ENCODE peak calls at places on chromosomes 1 and 21, in seven cellular contexts. One of them, this sample, is unnamed.

GRCh38 chr21:41767606-41768370 is 936 bp upstream of the RIPK4 start:
- DNase-seq in neural crest cell: no peak
- DNase-seq in A673: peak; percentile 81
- DNase-seq in breast epithelium: no peak
- DNase-seq in GM12864: no peak
- DNase-seq in MCF 10A: no peak
- DNase-seq in GM12865: no peak
- DNase-seq in this sample: no peak

GRCh38 chr1:105427543-105427942 is 1628.9 kb upstream of the PRMT6 start:
- DNase-seq in GM12864: no peak
- DNase-seq in MCF 10A: peak; percentile 25
- DNase-seq in breast epithelium: no peak
- DNase-seq in A673: no peak
- DNase-seq in GM12865: no peak
- DNase-seq in neural crest cell: no peak
- DNase-seq in this sample: no peak

GRCh38 chr21:27201197-27201596 is 234.3 kb upstream of the ADAMTS5 start:
- DNase-seq in neural crest cell: no peak
- DNase-seq in GM12864: no peak
- DNase-seq in GM12865: no peak
- DNase-seq in MCF 10A: no peak
- DNase-seq in breast epithelium: no peak
- DNase-seq in A673: no peak
- DNase-seq in this sample: no peak

GRCh38 chr1:35519432-35519831 is 37.8 kb downstream of the KIAA0319L start:
- DNase-seq in A673: no peak
- DNase-seq in MCF 10A: no peak
- DNase-seq in neural crest cell: no peak
- DNase-seq in breast epithelium: no peak
- DNase-seq in GM12865: no peak
- DNase-seq in GM12864: no peak
- DNase-seq in this sample: no peak

GRCh38 chr1:155086856-155087535 is 8.4 kb downstream of the EFNA3 start:
- DNase-seq in GM12865: no peak
- DNase-seq in breast epithelium: no peak
- DNase-seq in GM12864: no peak
- DNase-seq in MCF 10A: no peak
- DNase-seq in neural crest cell: no peak
- DNase-seq in A673: no peak
- DNase-seq in this sample: no peak

GRCh38 chr1:200892546-200892945 is 2.2 kb upstream of the INAVA start:
- DNase-seq in neural crest cell: no peak
- DNase-seq in GM12865: no peak
- DNase-seq in A673: no peak
- DNase-seq in GM12864: no peak
- DNase-seq in breast epithelium: no peak
- DNase-seq in MCF 10A: no peak
- DNase-seq in this sample: no peak

GRCh38 chr1:172638885-172639831 is 19.7 kb upstream of the FASLG start:
- DNase-seq in GM12865: peak; percentile 79
- DNase-seq in breast epithelium: peak; percentile 21
- DNase-seq in A673: no peak
- DNase-seq in GM12864: peak; percentile 45
- DNase-seq in MCF 10A: peak; percentile 79
- DNase-seq in neural crest cell: no peak
- DNase-seq in this sample: no peak

GRCh38 chr1:161738627-161739287 is 10.8 kb upstream of the DUSP12 start:
- DNase-seq in neural crest cell: no peak
- DNase-seq in A673: peak; percentile 68
- DNase-seq in GM12864: peak; percentile 85
- DNase-seq in GM12865: peak; percentile 95
- DNase-seq in MCF 10A: peak; percentile 87
- DNase-seq in breast epithelium: no peak
- DNase-seq in this sample: no peak

GRCh38 chr21:45102391-45102932 is 28.1 kb downstream of the ADARB1 start:
- DNase-seq in MCF 10A: peak; percentile 78
- DNase-seq in GM12864: no peak
- DNase-seq in A673: peak; percentile 91
- DNase-seq in neural crest cell: no peak
- DNase-seq in breast epithelium: no peak
- DNase-seq in GM12865: no peak
- DNase-seq in this sample: peak; percentile 28
- TF ChIP-seq CTCF in MCF 10A: peak; percentile 15
- TF ChIP-seq CTCF in GM12864: peak; percentile 47
- TF ChIP-seq CTCF in A673: peak; percentile 65
- TF ChIP-seq CTCF in neural crest cell: peak; percentile 27
- TF ChIP-seq CTCF in breast epithelium: peak; percentile 32
- TF ChIP-seq CTCF in GM12865: peak; percentile 14
- TF ChIP-seq CTCF in this sample: peak; percentile 37

DNA sequence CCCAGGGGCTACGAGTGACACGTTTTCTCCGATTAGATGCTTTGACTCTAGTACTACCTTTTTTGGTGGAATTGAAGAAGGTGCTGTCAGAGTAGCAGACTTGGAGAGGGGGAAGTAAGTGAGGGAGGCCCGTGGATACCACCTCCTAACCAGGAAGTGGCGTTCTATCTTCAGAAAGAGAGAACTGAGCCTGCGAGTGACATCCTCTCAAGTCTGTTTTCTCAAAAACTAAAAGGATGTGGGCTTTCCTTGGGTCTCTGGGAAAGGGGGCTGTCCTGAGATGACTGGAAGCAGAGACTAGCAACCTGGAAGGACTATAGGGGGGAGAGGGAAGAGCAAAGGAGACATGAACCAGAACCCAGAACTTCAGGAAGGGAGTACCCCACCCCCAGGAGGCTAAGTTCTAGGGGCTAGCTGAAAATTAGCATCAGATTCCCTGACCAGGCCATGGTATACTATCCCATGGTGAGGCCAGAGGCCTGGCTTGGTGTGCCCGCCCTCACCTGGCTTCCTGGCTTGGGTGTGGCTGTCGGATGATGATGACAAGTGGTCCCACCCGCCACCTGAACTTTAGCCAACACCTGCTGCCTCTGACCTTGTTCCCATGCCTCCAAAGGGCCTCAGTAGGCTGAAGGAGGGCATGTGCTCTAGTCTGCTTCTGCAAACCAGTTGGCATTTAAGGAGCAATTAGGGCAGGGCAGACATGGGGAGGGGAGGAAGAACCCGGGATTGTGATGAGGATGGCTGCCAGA is 49.1 kb downstream of the ATP2B4 start:
- DNase-seq in A673: no peak
- DNase-seq in GM12865: peak; percentile 9
- DNase-seq in GM12864: no peak
- DNase-seq in breast epithelium: no peak
- DNase-seq in neural crest cell: no peak
- DNase-seq in MCF 10A: no peak
- DNase-seq in this sample: no peak
- TF ChIP-seq CTCF in A673: no peak
- TF ChIP-seq CTCF in GM12865: no peak
- TF ChIP-seq CTCF in GM12864: no peak
- TF ChIP-seq CTCF in breast epithelium: no peak
- TF ChIP-seq CTCF in neural crest cell: no peak
- TF ChIP-seq CTCF in MCF 10A: no peak
- TF ChIP-seq CTCF in this sample: no peak

DNA sequence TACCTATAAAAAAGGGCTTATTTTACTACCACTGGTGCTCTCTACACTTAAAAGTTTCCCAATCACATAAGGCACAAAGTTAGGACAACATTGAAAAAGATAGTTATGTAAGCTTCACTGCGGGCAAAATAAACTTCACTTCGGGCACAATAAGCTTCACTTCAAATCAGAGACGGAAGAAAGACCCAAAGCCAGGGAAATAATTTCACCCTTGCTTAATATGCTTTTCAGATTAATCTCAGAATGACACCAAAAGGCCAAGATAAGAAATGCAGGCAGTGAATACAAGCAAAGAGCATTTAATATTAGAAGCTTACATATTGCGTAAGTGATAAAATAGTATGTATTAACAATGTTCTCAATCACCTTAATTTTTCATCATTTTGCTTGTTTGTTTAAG is 444.2 kb downstream of the SETD4 start:
- DNase-seq in A673: peak; percentile 10
- DNase-seq in GM12865: peak; percentile 3
- DNase-seq in breast epithelium: no peak
- DNase-seq in GM12864: no peak
- DNase-seq in neural crest cell: no peak
- DNase-seq in MCF 10A: peak; percentile 44
- DNase-seq in this sample: peak; percentile 61
- TF ChIP-seq CTCF in A673: peak; percentile 49
- TF ChIP-seq CTCF in GM12865: no peak
- TF ChIP-seq CTCF in breast epithelium: peak; percentile 30
- TF ChIP-seq CTCF in GM12864: no peak
- TF ChIP-seq CTCF in neural crest cell: peak; percentile 30
- TF ChIP-seq CTCF in MCF 10A: peak; percentile 47
- TF ChIP-seq CTCF in this sample: peak; percentile 59

GRCh38 chr21:36813071-36813470 is 114.2 kb downstream of the SIM2 start:
- DNase-seq in A673: no peak
- DNase-seq in neural crest cell: no peak
- DNase-seq in GM12865: no peak
- DNase-seq in GM12864: no peak
- DNase-seq in MCF 10A: no peak
- DNase-seq in breast epithelium: no peak
- DNase-seq in this sample: peak; percentile 16

GRCh38 chr21:36818051-36818450 is 119.1 kb downstream of the SIM2 start:
- DNase-seq in GM12865: no peak
- DNase-seq in MCF 10A: no peak
- DNase-seq in breast epithelium: no peak
- DNase-seq in GM12864: no peak
- DNase-seq in A673: peak; percentile 51
- DNase-seq in neural crest cell: no peak
- DNase-seq in this sample: no peak

GRCh38 chr21:36820176-36821031 is 121.5 kb downstream of the SIM2 start:
- DNase-seq in neural crest cell: no peak
- DNase-seq in MCF 10A: no peak
- DNase-seq in GM12865: no peak
- DNase-seq in breast epithelium: no peak
- DNase-seq in GM12864: no peak
- DNase-seq in A673: peak; percentile 68
- DNase-seq in this sample: no peak

GRCh38 chr21:36815284-36815683 is 116.4 kb downstream of the SIM2 start:
- DNase-seq in MCF 10A: no peak
- DNase-seq in neural crest cell: no peak
- DNase-seq in A673: no peak
- DNase-seq in breast epithelium: no peak
- DNase-seq in GM12864: no peak
- DNase-seq in GM12865: no peak
- DNase-seq in this sample: no peak

GRCh38 chr21:36816556-36817130 is 117.7 kb downstream of the SIM2 start:
- DNase-seq in GM12865: no peak
- DNase-seq in breast epithelium: no peak
- DNase-seq in GM12864: no peak
- DNase-seq in neural crest cell: no peak
- DNase-seq in MCF 10A: no peak
- DNase-seq in A673: no peak
- DNase-seq in this sample: no peak
- TF ChIP-seq CTCF in GM12865: no peak
- TF ChIP-seq CTCF in breast epithelium: no peak
- TF ChIP-seq CTCF in GM12864: no peak
- TF ChIP-seq CTCF in neural crest cell: no peak
- TF ChIP-seq CTCF in MCF 10A: no peak
- TF ChIP-seq CTCF in A673: no peak
- TF ChIP-seq CTCF in this sample: no peak

DNA sequence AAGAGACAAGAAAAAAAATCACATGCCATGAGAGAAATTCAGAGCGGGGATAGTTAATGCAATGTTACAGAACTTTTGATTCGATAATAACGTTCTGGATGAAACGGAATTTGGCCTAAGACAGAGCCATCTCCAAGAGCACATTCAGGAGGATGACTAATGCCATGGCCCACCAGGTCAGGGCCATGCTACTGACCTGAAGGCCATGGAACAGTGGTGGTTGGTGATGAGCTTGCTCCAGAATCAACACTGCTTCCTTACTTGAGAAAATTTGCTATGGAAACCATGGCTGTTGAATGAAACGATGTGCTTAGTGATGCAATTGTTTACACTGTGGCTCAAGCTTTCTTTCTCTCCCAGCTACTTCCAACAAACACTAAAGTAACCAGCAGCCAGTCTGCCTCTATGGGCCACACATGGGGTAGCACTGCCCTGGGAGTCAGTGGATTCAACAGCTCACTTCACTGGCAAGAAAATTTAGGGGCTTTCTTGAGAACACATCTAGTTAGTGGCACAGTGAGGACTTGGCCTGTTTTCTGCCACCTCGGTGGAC is 299.1 kb downstream of the PCP4 start:
- DNase-seq in breast epithelium: no peak
- DNase-seq in A673: no peak
- DNase-seq in GM12865: no peak
- DNase-seq in MCF 10A: no peak
- DNase-seq in GM12864: no peak
- DNase-seq in neural crest cell: no peak
- DNase-seq in this sample: no peak
- TF ChIP-seq CTCF in breast epithelium: no peak
- TF ChIP-seq CTCF in A673: no peak
- TF ChIP-seq CTCF in GM12865: no peak
- TF ChIP-seq CTCF in MCF 10A: no peak
- TF ChIP-seq CTCF in GM12864: no peak
- TF ChIP-seq CTCF in neural crest cell: peak; percentile 22
- TF ChIP-seq CTCF in this sample: no peak

GRCh38 chr1:193754732-193755427 is 568.5 kb upstream of the B3GALT2 start:
- DNase-seq in GM12864: no peak
- DNase-seq in GM12865: peak; percentile 1
- DNase-seq in neural crest cell: no peak
- DNase-seq in breast epithelium: no peak
- DNase-seq in MCF 10A: peak; percentile 24
- DNase-seq in A673: peak; percentile 29
- DNase-seq in this sample: no peak
- TF ChIP-seq CTCF in GM12864: no peak
- TF ChIP-seq CTCF in GM12865: no peak
- TF ChIP-seq CTCF in neural crest cell: peak; percentile 29
- TF ChIP-seq CTCF in breast epithelium: no peak
- TF ChIP-seq CTCF in MCF 10A: no peak
- TF ChIP-seq CTCF in A673: peak; percentile 42
- TF ChIP-seq CTCF in this sample: no peak

DNA sequence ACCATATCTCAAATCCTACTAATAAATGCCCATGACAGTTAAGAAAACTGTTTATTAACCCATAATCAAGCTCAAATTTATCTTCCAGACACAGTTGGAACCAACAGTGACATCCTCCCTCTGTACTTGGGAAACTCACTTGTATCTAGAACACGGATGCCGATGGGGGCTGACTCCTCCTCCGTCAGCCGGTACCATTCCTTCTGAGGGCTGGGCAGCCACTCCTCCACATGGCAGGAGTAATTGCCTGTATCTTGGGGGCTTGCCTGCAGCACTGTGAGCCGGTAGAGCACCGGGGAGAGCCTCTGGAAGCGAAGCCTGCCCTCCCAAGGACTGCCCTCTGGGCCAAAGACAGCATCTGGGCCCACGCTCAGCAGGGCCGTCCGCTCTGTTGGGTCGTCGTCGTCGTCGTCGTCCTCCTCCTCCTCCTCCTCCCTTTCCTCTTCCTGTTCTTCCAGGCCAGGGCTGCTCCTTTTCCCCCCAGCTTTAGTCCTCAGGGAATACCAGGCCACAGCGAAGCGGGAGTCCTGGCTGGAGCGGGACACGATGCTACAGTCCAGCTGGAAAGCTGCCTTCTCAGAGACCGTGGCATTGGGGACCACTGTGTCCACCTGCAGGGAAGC is 8.5 kb upstream of the CD58 start:
- DNase-seq in breast epithelium: no peak
- DNase-seq in GM12865: no peak
- DNase-seq in MCF 10A: no peak
- DNase-seq in A673: no peak
- DNase-seq in GM12864: no peak
- DNase-seq in neural crest cell: no peak
- DNase-seq in this sample: no peak
- TF ChIP-seq CTCF in breast epithelium: no peak
- TF ChIP-seq CTCF in GM12865: no peak
- TF ChIP-seq CTCF in MCF 10A: no peak
- TF ChIP-seq CTCF in A673: no peak
- TF ChIP-seq CTCF in GM12864: no peak
- TF ChIP-seq CTCF in neural crest cell: no peak
- TF ChIP-seq CTCF in this sample: no peak

This sample was measured in AG09319.